ENCODE peak calls at places on chromosome 3, in seven cellular contexts. H, Z, P, X, C, A and V are unnamed samples.

GRCh38 chr3:58586776-58587192 is 9.6 kb upstream of the FAM107A start:
- DNase-seq in H (no peak), Z (no peak), P (no peak), X (no peak), C (no peak), A (no peak), V (no peak)

GRCh38 chr3:156334841-156335545 is 214.6 kb downstream of the KCNAB1 start:
- DNase-seq in H (no peak), Z (no peak), P (no peak), X (no peak), C (peak; percentile 6), A (no peak), V (no peak)

GRCh38 chr3:194488007-194488742 is 1.4 kb upstream of the ATP13A3 start:
- DNase-seq in H (no peak), Z (no peak), P (no peak), X (no peak), C (peak; percentile 69), A (no peak), V (no peak)

GRCh38 chr3:57091471-57091870 is 31.0 kb downstream of the SPATA12 start:
- DNase-seq in H (peak; percentile 83), Z (peak; percentile 73), P (peak; percentile 64), X (no peak), C (no peak), A (no peak), V (peak; percentile 64)

GRCh38 chr3:143067201-143067600 is 52.4 kb upstream of the CHST2 start:
- DNase-seq in H (peak; percentile 36), Z (no peak), P (peak; percentile 74), X (no peak), C (no peak), A (no peak), V (no peak)

GRCh38 chr3:196969660-196970546 is 1.3 kb upstream of the PIGZ start:
- DNase-seq in H (peak; percentile 35), Z (peak; percentile 35), P (peak; percentile 32), X (peak; percentile 76), C (peak; percentile 33), A (peak; percentile 44), V (peak; percentile 44)

GRCh38 chr3:16401273-16401672 is 112.2 kb downstream of the RFTN1 start:
- DNase-seq in H (no peak), Z (no peak), P (no peak), X (no peak), C (no peak), A (peak; percentile 30), V (no peak)

GRCh38 chr3:54433846-54434245 is 311.5 kb downstream of the CACNA2D3 start:
- DNase-seq in H (no peak), Z (no peak), P (no peak), X (no peak), C (peak; percentile 16), A (no peak), V (no peak)

DNA sequence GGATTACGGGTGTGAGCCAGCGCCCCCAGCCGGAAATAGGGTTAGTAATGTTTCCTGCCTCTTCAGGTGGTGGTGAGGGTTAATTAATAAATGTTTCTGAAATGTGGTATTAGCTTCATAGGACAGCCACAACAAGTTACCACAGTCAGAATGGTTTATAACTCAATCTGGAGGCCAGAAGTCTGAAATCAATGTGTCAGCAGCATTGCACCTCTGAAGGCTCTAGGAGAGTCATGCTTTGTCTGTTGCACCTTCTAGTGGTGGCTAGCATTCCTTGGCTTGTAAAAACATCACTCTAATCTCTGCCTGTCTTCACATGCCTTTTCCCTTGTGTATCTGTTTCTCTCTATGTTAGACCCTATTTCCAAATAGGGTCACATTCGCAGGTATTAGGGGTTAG is 7.8 kb upstream of the RPSA start:
- DNase-seq in H (no peak), Z (no peak), P (no peak), X (no peak), C (peak; percentile 50), A (no peak), V (peak; percentile 10)
- TF ChIP-seq CTCF in H (no peak), Z (no peak), P (no peak), X (no peak), C (no peak), A (no peak), V (no peak)

GRCh38 chr3:71689305-71689704 is 35.9 kb downstream of the EIF4E3 start:
- DNase-seq in H (no peak), Z (no peak), P (no peak), X (no peak), C (peak; percentile 71), A (no peak), V (no peak)
- TF ChIP-seq CTCF in H (no peak), Z (no peak), P (no peak), X (no peak), C (peak; percentile 16), A (no peak), V (no peak)

GRCh38 chr3:157444789-157445188 is 8.1 kb downstream of the PTX3 start:
- DNase-seq in H (no peak), Z (no peak), P (peak; percentile 48), X (no peak), C (no peak), A (no peak), V (peak; percentile 28)

GRCh38 chr3:157442729-157443128 is 6.1 kb downstream of the PTX3 start:
- DNase-seq in H (peak; percentile 47), Z (peak; percentile 75), P (peak; percentile 74), X (no peak), C (no peak), A (no peak), V (peak; percentile 71)

GRCh38 chr3:157445897-157446296 is 9.2 kb downstream of the PTX3 start:
- DNase-seq in H (peak; percentile 77), Z (peak; percentile 94), P (peak; percentile 88), X (no peak), C (peak; percentile 57), A (no peak), V (peak; percentile 84)

GRCh38 chr3:157443873-157444770 is 7.5 kb downstream of the PTX3 start:
- DNase-seq in H (peak; percentile 46), Z (peak; percentile 87), P (peak; percentile 78), X (no peak), C (no peak), A (no peak), V (peak; percentile 56)

GRCh38 chr3:157447026-157447694 is 10.5 kb downstream of the PTX3 start:
- DNase-seq in H (peak; percentile 70), Z (peak; percentile 81), P (peak; percentile 76), X (no peak), C (peak; percentile 17), A (no peak), V (peak; percentile 86)
- TF ChIP-seq CTCF in H (peak; percentile 68), Z (peak; percentile 90), P (peak; percentile 83), X (peak; percentile 19), C (peak; percentile 48), A (no peak), V (peak; percentile 87)

DNA sequence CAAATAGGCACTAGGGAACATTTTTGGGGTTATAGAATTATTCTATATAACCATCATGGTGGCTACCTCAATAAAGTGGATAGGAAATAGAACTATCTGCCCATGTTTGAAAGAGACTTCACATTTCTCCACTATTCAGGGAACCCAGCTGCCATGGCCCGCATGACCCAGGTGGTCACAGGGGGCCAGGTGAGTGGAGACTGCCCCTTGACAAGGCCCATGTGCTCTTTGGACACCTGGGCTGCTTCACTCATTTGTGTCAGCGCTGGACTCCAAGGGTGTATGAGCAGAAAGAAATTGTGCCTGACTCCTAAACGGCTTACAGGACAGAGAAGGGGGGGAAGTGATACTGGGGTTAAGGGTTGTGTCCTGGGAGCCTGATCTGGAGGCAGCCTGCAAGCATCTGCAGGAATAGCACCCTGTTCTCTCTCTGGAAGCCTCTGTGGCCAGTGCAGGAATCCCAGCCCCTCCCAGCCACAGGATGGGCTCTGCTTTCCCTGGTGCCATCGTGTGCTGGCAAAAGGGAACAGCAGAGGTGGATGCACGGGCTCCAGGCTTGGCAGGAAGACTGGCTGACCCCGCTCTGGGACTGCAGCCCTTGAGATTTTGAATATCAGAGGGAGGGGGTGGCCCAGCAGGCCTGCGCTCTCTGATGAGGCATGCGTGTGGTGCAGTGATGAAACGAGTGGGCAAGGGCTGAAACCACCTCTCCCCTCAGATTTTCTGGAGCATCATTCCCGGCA is 9.1 kb upstream of the C3orf22 start:
- DNase-seq in H (no peak), Z (no peak), P (no peak), X (no peak), C (no peak), A (no peak), V (no peak)
- TF ChIP-seq CTCF in H (no peak), Z (no peak), P (no peak), X (peak; percentile 20), C (peak; percentile 12), A (no peak), V (no peak)

GRCh38 chr3:168094580-168094876 is 1.2 kb downstream of the GOLIM4 start:
- DNase-seq in H (no peak), Z (no peak), P (no peak), X (no peak), C (no peak), A (no peak), V (peak; percentile 68)

GRCh38 chr3:168097381-168097780 is 1.7 kb upstream of the GOLIM4 start:
- DNase-seq in H (no peak), Z (no peak), P (no peak), X (no peak), C (no peak), A (no peak), V (no peak)

GRCh38 chr3:168096210-168096795 is 579 bp upstream of the GOLIM4 start:
- DNase-seq in H (peak; percentile 93), Z (peak; percentile 94), P (peak; percentile 91), X (peak; percentile 71), C (peak; percentile 93), A (no peak), V (peak; percentile 95)

GRCh38 chr3:168094877-168095610 is 680 bp downstream of the GOLIM4 start:
- DNase-seq in H (peak; percentile 69), Z (peak; percentile 71), P (peak; percentile 77), X (peak; percentile 89), C (peak; percentile 69), A (peak; percentile 40), V (peak; percentile 64)

DNA sequence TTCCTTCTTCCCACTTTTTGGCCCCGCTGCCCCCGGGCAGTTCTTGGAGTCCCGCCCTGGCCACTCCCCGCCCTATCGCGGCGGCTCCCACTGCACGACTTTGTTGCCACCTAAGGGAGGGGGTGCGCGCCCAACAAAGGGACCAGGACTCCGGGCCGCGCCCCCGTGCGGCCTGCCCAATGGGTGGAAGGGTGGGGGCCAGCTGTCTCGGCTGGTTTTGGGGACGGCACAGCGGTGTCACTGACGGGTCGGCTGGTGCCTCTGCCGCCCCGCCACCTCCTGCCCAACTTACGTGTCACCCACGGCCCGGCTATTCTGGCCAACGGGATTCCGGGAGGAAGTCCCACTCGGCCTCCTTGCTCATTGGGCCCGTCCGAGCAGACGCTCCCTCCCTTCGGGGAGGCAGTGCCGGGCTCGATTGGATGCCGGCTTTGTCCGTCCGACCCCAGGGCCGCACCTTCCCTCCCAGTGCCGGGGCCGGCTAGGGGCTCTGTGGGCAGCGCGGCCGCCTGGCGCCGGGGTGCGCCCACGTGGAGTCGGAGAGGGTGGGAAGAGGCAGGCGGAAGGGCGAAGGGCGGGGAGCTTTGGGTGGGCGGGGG is at the start of gene GOLIM4:
- DNase-seq in H (peak; percentile 97), Z (peak; percentile 98), P (peak; percentile 96), X (peak; percentile 99), C (peak; percentile 99), A (peak; percentile 91), V (peak; percentile 98)
- TF ChIP-seq CTCF in H (no peak), Z (no peak), P (no peak), X (no peak), C (no peak), A (peak; percentile 24), V (peak; percentile 29)